ENCODE peak calls at places on chromosome 2, in four cellular contexts. O is MM.1S, Z is IMR-90, R is tibial artery. N is an unnamed sample.

GRCh38 chr2:212936572-212936971 is 214.8 kb downstream of the IKZF2 start:
- DNase-seq in R (no peak), O (no peak), Z (no peak), N (no peak)

GRCh38 chr2:74025971-74026612 is 41.4 kb downstream of the TET3 start:
- DNase-seq in R (no peak), O (no peak), Z (peak), N (no peak)

GRCh38 chr2:109098251-109098920 is 30.6 kb upstream of the SH3RF3 start:
- DNase-seq in R (no peak), O (no peak), Z (peak), N (peak)

GRCh38 chr2:117771969-117772630 is 42.4 kb upstream of the DDX18 start:
- DNase-seq in R (no peak), O (peak), Z (peak), N (peak)

GRCh38 chr2:19711470-19712372 is 190.1 kb downstream of the TTC32 start:
- DNase-seq in O (peak), R (no peak), Z (peak), N (peak)

GRCh38 chr2:132965469-132965868 is 295.5 kb upstream of the LYPD1 start:
- DNase-seq in R (no peak), Z (no peak), O (no peak), N (no peak)

GRCh38 chr2:96816127-96816835 is at the start of gene CNNM3:
- DNase-seq in Z (peak), R (peak), O (peak), N (peak)

GRCh38 chr2:6773007-6773693 is 92.6 kb downstream of the CMPK2 start:
- DNase-seq in R (no peak), Z (peak), O (peak), N (peak)

GRCh38 chr2:239596298-239596697 is 195.5 kb upstream of the HDAC4 start:
- DNase-seq in R (no peak), O (no peak), Z (no peak), N (no peak)

GRCh38 chr2:142423603-142424002 is 292.8 kb upstream of the LRP1B start:
- DNase-seq in O (peak), Z (no peak), R (no peak), N (no peak)

GRCh38 chr2:170525566-170525900 is 189.6 kb upstream of the SP5 start:
- DNase-seq in Z (peak), O (no peak), R (peak), N (peak)

GRCh38 chr2:8966123-8966908 is 37.2 kb downstream of the MBOAT2 start:
- DNase-seq in Z (peak), O (no peak), R (no peak), N (peak)

GRCh38 chr2:38409136-38409903 is 32.2 kb upstream of the ATL2 start:
- DNase-seq in R (no peak), Z (no peak), O (peak), N (peak)
- H3K4me3 ChIP-seq in R (no peak), Z (no peak), O (peak), N (no peak)

DNA sequence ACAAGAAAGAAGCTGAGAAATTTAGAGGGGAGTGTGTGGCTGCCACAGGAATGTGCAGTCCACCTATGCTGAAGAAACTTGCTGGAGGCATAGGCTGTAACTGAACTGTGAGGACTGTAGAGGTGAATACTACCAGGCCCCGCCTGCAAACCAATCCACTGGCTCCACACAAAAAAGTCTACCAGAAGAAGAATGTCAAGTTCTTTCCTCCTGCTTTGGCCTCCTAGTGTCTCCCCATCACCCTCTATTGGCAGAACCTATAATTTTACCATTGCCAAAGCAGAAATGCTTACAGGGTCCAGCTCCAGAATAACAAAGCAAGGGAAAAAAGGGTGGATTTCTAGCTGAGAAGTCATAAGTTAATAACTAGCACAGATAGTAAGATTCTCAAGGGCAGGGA is 5.9 kb upstream of the ATP5MC3 start:
- DNase-seq in O (peak), R (no peak), Z (peak), N (peak)
- TF ChIP-seq CTCF in O (peak), R (no peak), Z (peak), N (peak)

GRCh38 chr2:232838406-232838874 is 31.6 kb upstream of the SNORC start:
- DNase-seq in O (peak), R (no peak), Z (peak), N (no peak)

GRCh38 chr2:232842689-232843088 is 27.4 kb upstream of the SNORC start:
- DNase-seq in O (no peak), R (no peak), Z (no peak), N (no peak)

GRCh38 chr2:232839680-232840079 is 30.4 kb upstream of the SNORC start:
- DNase-seq in O (no peak), R (no peak), Z (no peak), N (no peak)

GRCh38 chr2:232846055-232846454 is 24.0 kb upstream of the SNORC start:
- DNase-seq in R (no peak), Z (no peak), O (no peak), N (no peak)

GRCh38 chr2:232843860-232844259 is 26.2 kb upstream of the SNORC start:
- DNase-seq in Z (no peak), O (no peak), R (no peak), N (no peak)
- H3K4me3 ChIP-seq in Z (no peak), O (no peak), R (no peak), N (no peak)

DNA sequence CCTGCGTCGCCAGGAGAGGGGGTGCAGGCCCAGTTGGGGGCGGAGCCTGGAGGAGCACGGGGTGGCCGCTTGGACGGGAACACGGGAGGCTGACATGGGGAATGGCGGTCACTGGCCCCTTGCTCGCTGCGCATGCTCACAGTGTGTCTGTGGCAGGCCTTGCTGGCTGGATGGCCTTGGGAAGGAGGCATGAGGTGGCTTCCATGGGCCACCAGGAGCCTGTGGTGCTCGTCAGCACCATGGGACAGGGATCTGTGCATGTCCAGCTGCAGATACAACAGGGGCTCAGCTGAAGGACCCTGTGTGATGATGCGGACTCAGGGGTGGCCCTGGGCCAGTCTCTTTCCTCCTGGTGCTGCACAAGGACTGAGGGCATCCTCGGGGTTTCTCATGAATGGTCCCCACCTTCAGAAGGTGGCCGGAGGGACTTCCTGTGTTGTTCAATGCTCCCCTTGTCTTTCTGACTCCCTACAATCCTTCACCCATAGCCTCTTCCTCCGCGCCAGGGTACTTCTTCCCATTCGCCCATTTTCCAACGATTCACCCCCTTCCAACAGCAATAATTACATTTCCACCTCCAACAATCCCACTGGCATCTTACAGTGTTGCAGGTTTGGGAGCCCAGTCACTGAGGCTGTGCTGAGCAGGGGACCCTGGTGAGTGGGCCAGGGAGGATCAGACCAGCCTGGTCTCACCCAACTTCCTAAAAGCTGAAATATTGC is 3.4 kb upstream of the SP140L start:
- DNase-seq in O (no peak), R (no peak), Z (no peak), N (no peak)
- TF ChIP-seq CTCF in O (no peak), R (no peak), Z (no peak), N (peak)

DNA sequence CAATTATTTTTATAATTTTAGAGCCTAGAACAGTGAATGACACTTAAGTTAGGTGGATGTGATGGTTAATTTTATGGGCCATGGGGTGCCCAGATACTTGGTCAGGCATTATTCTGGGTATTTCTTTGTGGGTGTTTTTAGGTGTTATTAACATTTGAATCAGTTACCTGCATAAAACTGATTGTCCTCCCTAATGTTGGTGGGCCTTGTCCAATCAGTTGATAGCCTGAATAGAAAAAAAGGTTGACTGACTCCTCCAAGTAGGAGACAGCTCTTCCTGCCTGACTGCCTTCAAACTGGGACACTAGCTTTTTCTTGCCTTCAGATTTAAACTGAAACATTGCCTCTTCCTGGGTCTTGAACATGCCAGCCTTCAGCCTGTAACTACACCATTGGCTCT is 312.9 kb upstream of the FIGN start:
- DNase-seq in Z (no peak), R (no peak), O (no peak), N (no peak)
- H3K4me3 ChIP-seq in Z (no peak), R (no peak), O (no peak), N (no peak)

GRCh38 chr2:168336786-168337388 is 89.5 kb upstream of the STK39 start:
- DNase-seq in O (peak), Z (no peak), R (no peak), N (no peak)

GRCh38 chr2:168343586-168343985 is 96.2 kb upstream of the STK39 start:
- DNase-seq in O (no peak), R (no peak), Z (peak), N (peak)

GRCh38 chr2:168340931-168341330 is 93.5 kb upstream of the STK39 start:
- DNase-seq in Z (no peak), O (no peak), R (no peak), N (peak)

GRCh38 chr2:168338803-168339437 is 91.5 kb upstream of the STK39 start:
- DNase-seq in R (no peak), O (no peak), Z (no peak), N (no peak)

GRCh38 chr2:168338292-168338691 is 90.9 kb upstream of the STK39 start:
- DNase-seq in O (no peak), R (no peak), Z (no peak), N (no peak)
- TF ChIP-seq CTCF in O (no peak), R (no peak), Z (no peak), N (no peak)

DNA sequence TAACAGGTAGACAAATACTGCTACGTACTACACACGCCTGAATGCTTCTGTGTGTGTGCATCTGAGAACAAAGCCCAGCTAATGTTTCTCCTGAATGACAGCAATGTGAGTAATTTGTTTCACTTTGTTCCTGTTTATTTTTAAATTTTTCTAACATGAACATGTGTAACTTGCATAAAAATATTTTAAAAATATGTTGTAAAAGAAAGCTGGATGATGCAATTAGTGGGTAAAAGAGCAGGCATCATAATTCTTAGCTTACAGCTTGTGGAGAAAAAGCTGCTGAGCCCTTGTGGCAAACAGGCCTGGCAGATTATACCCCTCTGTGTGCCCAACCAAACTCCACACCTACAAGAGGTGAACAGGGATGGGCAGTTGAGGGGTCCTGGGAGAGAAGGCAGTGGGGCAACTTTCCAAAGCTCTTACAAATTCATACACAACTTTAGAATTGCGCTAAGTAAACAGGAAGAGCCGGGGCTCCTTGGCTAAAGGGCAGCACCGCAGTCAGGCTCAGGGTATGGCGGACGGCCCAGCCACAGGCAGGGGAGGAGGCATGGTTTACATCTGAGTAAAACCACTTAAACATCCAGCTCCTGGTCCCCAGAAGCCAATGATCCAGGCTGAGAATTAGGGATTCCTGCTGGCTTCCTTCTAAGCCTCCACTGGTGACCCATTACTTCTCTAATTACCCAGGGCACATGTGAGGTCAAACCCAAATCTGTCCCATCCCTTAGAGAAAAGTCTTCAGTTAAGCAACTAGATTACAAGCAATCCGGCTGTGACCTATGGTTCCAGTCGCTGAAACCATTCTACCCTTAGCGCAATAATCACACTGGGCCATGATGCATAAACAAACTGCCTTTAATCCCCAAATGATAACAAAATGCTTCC is 14.0 kb downstream of the PXDN start:
- DNase-seq in O (no peak), R (peak), Z (peak), N (peak)
- H3K4me3 ChIP-seq in O (no peak), R (no peak), Z (no peak), N (no peak)

GRCh38 chr2:42756956-42757513 is 6.9 kb downstream of the OXER1 start:
- DNase-seq in R (no peak), Z (no peak), O (no peak), N (no peak)
- TF ChIP-seq CTCF in R (no peak), Z (no peak), O (no peak), N (no peak)

GRCh38 chr2:32627901-32628645 is at the start of gene TTC27:
- DNase-seq in R (peak), Z (peak), O (peak), N (peak)
- H3K4me3 ChIP-seq in R (peak), Z (peak), O (peak), N (peak)

N was measured in fibroblast of the aortic adventitia.